ENCODE peak calls at places on chromosomes 13 and 19, in eight cellular contexts. Q is lower lobe of right lung, P is hepatocyte, N is pancreas, D is HCT116, A is stomach, M is heart right ventricle, Y is suprapubic skin. C is an unnamed sample.
A peak's percentile ranks its signal among the peaks of the same experiment; 100 is the strongest.

GRCh38 chr19:48456864-48457263 is 1.5 kb downstream of the KCNJ14 start:
- DNase-seq in Q (no peak), Y (no peak), A (no peak), M (no peak), P (no peak), N (no peak), D (no peak), C (no peak)

GRCh38 chr13:72774019-72774418 is 7.7 kb downstream of the DIS3 start:
- DNase-seq in M (no peak), A (no peak), Y (no peak), Q (no peak), N (no peak), D (no peak), P (no peak), C (no peak)

GRCh38 chr19:46283771-46284170 is 13.1 kb upstream of the HIF3A start:
- DNase-seq in N (no peak), A (no peak), D (no peak), Q (no peak), P (no peak), Y (no peak), M (peak; percentile 29), C (no peak)

GRCh38 chr13:110549795-110550160 is 11.7 kb downstream of the RAB20 start:
- DNase-seq in P (no peak), N (no peak), Q (no peak), D (no peak), A (no peak), M (no peak), Y (no peak), C (no peak)

GRCh38 chr19:45160870-45161714 is at the start of gene NKPD1:
- DNase-seq in A (peak; percentile 82), N (peak; percentile 62), Y (no peak), Q (peak; percentile 71), D (no peak), P (peak; percentile 76), M (no peak), C (no peak)

GRCh38 chr13:30906411-30906990 is 430 bp downstream of the MEDAG start:
- DNase-seq in D (no peak), A (no peak), Y (no peak), N (no peak), P (no peak), Q (no peak), M (peak; percentile 29), C (peak; percentile 28)

GRCh38 chr19:9175326-9175725 is 3.5 kb upstream of the OR7D2 start:
- DNase-seq in M (no peak), Q (no peak), N (no peak), A (no peak), D (no peak), P (no peak), Y (no peak), C (no peak)

GRCh38 chr13:77779461-77780272 is 82.2 kb downstream of the SLAIN1 start:
- DNase-seq in Q (peak; percentile 43), M (no peak), Y (no peak), P (peak; percentile 77), A (peak; percentile 41), N (peak; percentile 24), D (peak; percentile 18), C (peak; percentile 67)

GRCh38 chr19:4701557-4701956 is 22.1 kb downstream of the DPP9 start:
- DNase-seq in M (no peak), A (no peak), Y (no peak), P (no peak), N (no peak), Q (no peak), D (no peak), C (no peak)

GRCh38 chr13:101660711-101661110 is 208.2 kb downstream of the ITGBL1 start:
- DNase-seq in Y (no peak), D (no peak), N (no peak), A (no peak), M (no peak), P (no peak), Q (no peak), C (no peak)

GRCh38 chr13:99663185-99663825 is 162.0 kb downstream of the TM9SF2 start:
- DNase-seq in D (no peak), N (no peak), M (no peak), Q (no peak), P (no peak), Y (no peak), A (no peak), C (no peak)

GRCh38 chr13:91767681-91768080 is 369.3 kb downstream of the GPC5 start:
- DNase-seq in Y (no peak), Q (no peak), N (no peak), D (no peak), M (no peak), A (no peak), P (peak; percentile 41), C (no peak)

GRCh38 chr19:34733266-34733825 is 697 bp upstream of the ZNF181 start:
- DNase-seq in M (no peak), Q (peak; percentile 65), A (no peak), D (no peak), P (peak; percentile 68), Y (no peak), N (peak; percentile 79), C (peak; percentile 66)

GRCh38 chr13:112141643-112142400 is 74.9 kb downstream of the SOX1 start:
- DNase-seq in A (peak; percentile 14), P (no peak), D (no peak), M (no peak), Y (no peak), N (no peak), Q (no peak), C (no peak)

GRCh38 chr19:48539503-48540096 is 12.4 kb upstream of the SULT2B1 start:
- DNase-seq in D (no peak), M (no peak), P (peak; percentile 68), Q (no peak), A (peak; percentile 53), N (no peak), Y (no peak), C (no peak)

GRCh38 chr13:38970380-38971051 is 20.1 kb downstream of the STOML3 start:
- DNase-seq in M (no peak), D (no peak), Q (no peak), A (no peak), P (no peak), N (no peak), Y (no peak), C (no peak)

GRCh38 chr19:11375143-11375948 is 880 bp downstream of the SWSAP1 start:
- DNase-seq in Q (peak; percentile 81), P (peak; percentile 67), N (peak; percentile 62), Y (no peak), A (peak; percentile 59), D (no peak), M (peak; percentile 53), C (peak; percentile 61)

GRCh38 chr19:49552749-49553148 is 24.9 kb downstream of the RCN3 start:
- DNase-seq in M (no peak), N (no peak), Q (no peak), A (no peak), P (no peak), D (no peak), Y (no peak), C (no peak)

GRCh38 chr19:58519087-58519354 is 589 bp downstream of the ZBTB45 start:
- DNase-seq in A (peak; percentile 59), P (peak; percentile 90), N (peak; percentile 60), M (peak; percentile 62), D (no peak), Y (no peak), Q (peak; percentile 74), C (peak; percentile 72)

GRCh38 chr13:21434588-21434987 is 24.5 kb downstream of the ZDHHC20 start:
- DNase-seq in P (no peak), N (no peak), Y (no peak), Q (no peak), D (no peak), A (no peak), M (no peak), C (no peak)

GRCh38 chr19:45296365-45296764 is 26.3 kb downstream of the CKM start:
- DNase-seq in D (no peak), M (no peak), Y (no peak), A (no peak), Q (no peak), N (no peak), P (no peak), C (no peak)

DNA sequence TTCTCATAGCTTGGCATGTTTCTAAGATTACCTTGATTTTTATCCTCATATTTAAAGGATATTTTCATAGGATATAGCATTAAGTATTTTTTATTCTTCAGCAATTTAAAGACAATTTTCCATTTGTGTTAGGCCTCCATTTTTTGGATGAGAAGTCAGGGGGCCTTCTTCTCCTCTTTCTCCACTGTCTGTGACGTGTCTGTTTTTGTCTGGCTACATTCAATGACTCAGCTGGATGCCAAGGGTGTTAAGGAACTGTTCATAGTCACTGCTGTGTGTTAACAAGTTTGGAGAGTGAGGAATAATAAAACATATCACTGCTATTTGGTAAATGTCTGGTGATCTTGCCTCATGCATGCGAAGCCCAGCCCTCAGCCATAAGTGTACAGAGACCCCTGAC is 36.4 kb downstream of the ZNF582 start:
- DNase-seq in Q (no peak), D (no peak), Y (no peak), A (no peak), N (no peak), P (no peak), M (no peak), C (no peak)
- H3K4me1 ChIP-seq in Q (no peaks in the 10 kb centered on the region), D (no peaks in the 10 kb centered on the region), Y (no peaks in the 10 kb centered on the region), A (no peaks in the 10 kb centered on the region), N (no peaks in the 10 kb centered on the region), P (no peaks in the 10 kb centered on the region), M (no peaks in the 10 kb centered on the region), C (no peaks in the 10 kb centered on the region)

GRCh38 chr13:85879014-85879413 is 79.8 kb upstream of the SLITRK6 start:
- DNase-seq in Q (no peak), D (no peak), N (no peak), M (no peak), P (no peak), A (no peak), Y (no peak), C (no peak)
- TF ChIP-seq CTCF in Q (no peak), D (no peak), N (no peak), M (no peak), P (peak; percentile 26), A (no peak), Y (no peak), C (no peak)

DNA sequence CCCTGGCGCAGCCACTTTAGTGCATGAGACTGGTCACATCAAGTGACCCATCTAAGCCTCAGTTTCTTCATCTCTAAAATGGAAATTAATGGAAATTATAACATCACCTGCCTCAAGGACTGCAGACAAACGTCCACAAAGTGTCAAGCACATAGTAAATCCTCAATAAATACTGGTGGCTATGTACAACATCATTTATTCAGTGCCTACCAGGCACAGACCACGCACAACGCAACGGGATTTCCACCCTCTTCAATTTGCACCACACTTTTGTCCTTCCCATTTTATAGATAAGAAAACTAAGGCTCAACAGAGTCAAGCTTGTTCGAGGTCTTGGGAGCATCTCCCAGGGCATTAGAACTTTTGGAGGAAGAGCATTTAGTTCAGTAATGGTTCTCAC is 1.4 kb downstream of the ELAVL1 start:
- DNase-seq in M (no peak), D (no peak), N (no peak), A (no peak), Y (no peak), Q (no peak), P (no peak), C (no peak)
- H3K4me1 ChIP-seq in M (peaks cover 55% of the 10 kb centered on the region), D (peaks cover 21% of the 10 kb centered on the region), N (peaks cover 39% of the 10 kb centered on the region), A (peaks cover 36% of the 10 kb centered on the region), Y (peaks cover 62% of the 10 kb centered on the region), Q (peaks cover 61% of the 10 kb centered on the region), P (peaks cover 10% of the 10 kb centered on the region), C (peaks cover 38% of the 10 kb centered on the region)

DNA sequence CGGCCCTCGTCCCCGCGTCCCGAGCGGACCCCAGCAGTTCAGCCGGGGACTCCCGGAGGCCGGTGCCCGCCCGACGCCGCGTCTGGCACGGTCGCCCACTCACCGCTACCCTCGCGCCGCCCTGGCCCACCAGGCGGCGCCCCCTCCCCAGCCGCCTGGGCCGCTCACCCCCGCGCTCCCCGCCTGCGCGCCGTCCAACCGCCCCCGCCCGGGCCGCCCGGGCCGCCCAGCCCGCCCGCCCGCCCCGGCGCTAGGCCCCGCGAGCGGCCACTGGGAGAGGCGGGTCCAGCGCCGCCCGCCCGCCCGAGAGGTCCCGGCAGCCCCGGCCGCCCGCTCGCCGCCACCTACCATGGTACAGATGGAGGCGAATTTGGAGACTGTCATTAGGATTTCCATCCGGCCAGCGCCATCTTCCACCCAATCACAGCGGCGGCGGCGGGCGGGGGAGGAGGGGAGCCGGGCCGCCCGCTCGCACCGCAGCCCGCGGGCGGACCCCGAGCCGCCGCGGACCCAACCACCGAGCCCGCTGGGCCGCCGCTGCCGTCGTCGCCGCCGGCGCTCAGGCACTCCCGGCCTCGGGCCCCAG is at the start of gene USP12:
- DNase-seq in Q (peak; percentile 59), D (no peak), N (peak; percentile 45), A (no peak), M (peak; percentile 43), Y (peak; percentile 78), P (peak; percentile 81), C (peak; percentile 35)
- TF ChIP-seq CTCF in Q (no peak), D (no peak), N (no peak), A (no peak), M (no peak), Y (no peak), P (peak; percentile 19), C (no peak)